ENCODE peak calls at places on chromosomes 3 and 15, in ten cellular contexts. One of them, this sample, is unnamed.

GRCh38 chr15:67199881-67200763 is 54.3 kb downstream of the AAGAB start:
- DNase-seq in H1: no peak
- DNase-seq in left ventricle myocardium inferior: no peak
- DNase-seq in AG10803: peak
- DNase-seq in IMR-90: peak
- DNase-seq in midbrain: no peak
- DNase-seq in mesenteric fat pad: no peak
- DNase-seq in T-cell: no peak
- DNase-seq in kidney glomerular epithelial cell: no peak
- DNase-seq in activated CD8-positive, alpha-beta memory T cell treated with anti-CD3 and anti-CD28 coated beads, Interleukin-2, amount 50 U/mL, for 4 hours: no peak
- DNase-seq in this sample: no peak

GRCh38 chr3:5339967-5340535 is 152.5 kb downstream of the EDEM1 start:
- DNase-seq in midbrain: no peak
- DNase-seq in AG10803: no peak
- DNase-seq in mesenteric fat pad: no peak
- DNase-seq in H1: no peak
- DNase-seq in activated CD8-positive, alpha-beta memory T cell treated with anti-CD3 and anti-CD28 coated beads, Interleukin-2, amount 50 U/mL, for 4 hours: no peak
- DNase-seq in T-cell: no peak
- DNase-seq in IMR-90: no peak
- DNase-seq in kidney glomerular epithelial cell: no peak
- DNase-seq in left ventricle myocardium inferior: no peak
- DNase-seq in this sample: no peak

GRCh38 chr15:89307791-89308190 is 26.8 kb downstream of the POLG start:
- DNase-seq in AG10803: peak
- DNase-seq in IMR-90: peak
- DNase-seq in mesenteric fat pad: no peak
- DNase-seq in left ventricle myocardium inferior: no peak
- DNase-seq in H1: no peak
- DNase-seq in midbrain: no peak
- DNase-seq in activated CD8-positive, alpha-beta memory T cell treated with anti-CD3 and anti-CD28 coated beads, Interleukin-2, amount 50 U/mL, for 4 hours: no peak
- DNase-seq in kidney glomerular epithelial cell: peak
- DNase-seq in T-cell: no peak
- DNase-seq in this sample: no peak

GRCh38 chr3:140720242-140720641 is 42.4 kb downstream of the TRIM42 start:
- DNase-seq in T-cell: no peak
- DNase-seq in kidney glomerular epithelial cell: no peak
- DNase-seq in left ventricle myocardium inferior: peak
- DNase-seq in activated CD8-positive, alpha-beta memory T cell treated with anti-CD3 and anti-CD28 coated beads, Interleukin-2, amount 50 U/mL, for 4 hours: no peak
- DNase-seq in midbrain: no peak
- DNase-seq in H1: no peak
- DNase-seq in IMR-90: no peak
- DNase-seq in mesenteric fat pad: no peak
- DNase-seq in AG10803: no peak
- DNase-seq in this sample: no peak

GRCh38 chr15:101579766-101580165 is 72.4 kb downstream of the TM2D3 start:
- DNase-seq in IMR-90: peak
- DNase-seq in activated CD8-positive, alpha-beta memory T cell treated with anti-CD3 and anti-CD28 coated beads, Interleukin-2, amount 50 U/mL, for 4 hours: no peak
- DNase-seq in T-cell: no peak
- DNase-seq in left ventricle myocardium inferior: no peak
- DNase-seq in H1: no peak
- DNase-seq in AG10803: no peak
- DNase-seq in mesenteric fat pad: no peak
- DNase-seq in kidney glomerular epithelial cell: no peak
- DNase-seq in midbrain: no peak
- DNase-seq in this sample: no peak

GRCh38 chr3:40172560-40172959 is 136.9 kb upstream of the EIF1B start:
- DNase-seq in AG10803: no peak
- DNase-seq in IMR-90: no peak
- DNase-seq in midbrain: no peak
- DNase-seq in mesenteric fat pad: peak
- DNase-seq in H1: no peak
- DNase-seq in left ventricle myocardium inferior: no peak
- DNase-seq in T-cell: no peak
- DNase-seq in kidney glomerular epithelial cell: no peak
- DNase-seq in activated CD8-positive, alpha-beta memory T cell treated with anti-CD3 and anti-CD28 coated beads, Interleukin-2, amount 50 U/mL, for 4 hours: no peak
- DNase-seq in this sample: no peak

GRCh38 chr3:12813967-12814366 is 17.5 kb downstream of the CAND2 start:
- DNase-seq in mesenteric fat pad: no peak
- DNase-seq in activated CD8-positive, alpha-beta memory T cell treated with anti-CD3 and anti-CD28 coated beads, Interleukin-2, amount 50 U/mL, for 4 hours: no peak
- DNase-seq in H1: no peak
- DNase-seq in left ventricle myocardium inferior: no peak
- DNase-seq in T-cell: no peak
- DNase-seq in midbrain: no peak
- DNase-seq in AG10803: no peak
- DNase-seq in IMR-90: no peak
- DNase-seq in kidney glomerular epithelial cell: no peak
- DNase-seq in this sample: no peak

GRCh38 chr3:183576487-183577107 is 21.1 kb upstream of the KLHL6 start:
- DNase-seq in kidney glomerular epithelial cell: no peak
- DNase-seq in activated CD8-positive, alpha-beta memory T cell treated with anti-CD3 and anti-CD28 coated beads, Interleukin-2, amount 50 U/mL, for 4 hours: no peak
- DNase-seq in AG10803: peak
- DNase-seq in IMR-90: no peak
- DNase-seq in left ventricle myocardium inferior: no peak
- DNase-seq in H1: no peak
- DNase-seq in T-cell: no peak
- DNase-seq in midbrain: peak
- DNase-seq in mesenteric fat pad: no peak
- DNase-seq in this sample: no peak

GRCh38 chr15:41827290-41827879 is 507 bp upstream of the JMJD7 start:
- DNase-seq in activated CD8-positive, alpha-beta memory T cell treated with anti-CD3 and anti-CD28 coated beads, Interleukin-2, amount 50 U/mL, for 4 hours: peak
- DNase-seq in T-cell: peak
- DNase-seq in AG10803: no peak
- DNase-seq in kidney glomerular epithelial cell: no peak
- DNase-seq in IMR-90: no peak
- DNase-seq in mesenteric fat pad: no peak
- DNase-seq in left ventricle myocardium inferior: peak
- DNase-seq in H1: peak
- DNase-seq in midbrain: no peak
- DNase-seq in this sample: no peak

GRCh38 chr3:156551746-156552145 is 3.2 kb downstream of the SSR3 start:
- DNase-seq in IMR-90: peak
- DNase-seq in H1: no peak
- DNase-seq in midbrain: no peak
- DNase-seq in left ventricle myocardium inferior: no peak
- DNase-seq in AG10803: peak
- DNase-seq in T-cell: no peak
- DNase-seq in kidney glomerular epithelial cell: no peak
- DNase-seq in activated CD8-positive, alpha-beta memory T cell treated with anti-CD3 and anti-CD28 coated beads, Interleukin-2, amount 50 U/mL, for 4 hours: no peak
- DNase-seq in mesenteric fat pad: no peak
- DNase-seq in this sample: no peak

GRCh38 chr3:12994357-12994606 is 78.9 kb downstream of the IQSEC1 start:
- DNase-seq in kidney glomerular epithelial cell: no peak
- DNase-seq in T-cell: no peak
- DNase-seq in mesenteric fat pad: no peak
- DNase-seq in H1: peak
- DNase-seq in left ventricle myocardium inferior: peak
- DNase-seq in activated CD8-positive, alpha-beta memory T cell treated with anti-CD3 and anti-CD28 coated beads, Interleukin-2, amount 50 U/mL, for 4 hours: no peak
- DNase-seq in IMR-90: no peak
- DNase-seq in midbrain: peak
- DNase-seq in AG10803: no peak
- DNase-seq in this sample: no peak

GRCh38 chr3:186759231-186759930 is 24.0 kb upstream of the EIF4A2 start:
- DNase-seq in T-cell: no peak
- DNase-seq in H1: no peak
- DNase-seq in AG10803: no peak
- DNase-seq in mesenteric fat pad: no peak
- DNase-seq in midbrain: no peak
- DNase-seq in kidney glomerular epithelial cell: no peak
- DNase-seq in activated CD8-positive, alpha-beta memory T cell treated with anti-CD3 and anti-CD28 coated beads, Interleukin-2, amount 50 U/mL, for 4 hours: no peak
- DNase-seq in left ventricle myocardium inferior: no peak
- DNase-seq in IMR-90: no peak
- DNase-seq in this sample: no peak

GRCh38 chr15:74144153-74144775 is 13.9 kb downstream of the ISLR2 start:
- DNase-seq in AG10803: no peak
- DNase-seq in midbrain: no peak
- DNase-seq in T-cell: no peak
- DNase-seq in kidney glomerular epithelial cell: no peak
- DNase-seq in left ventricle myocardium inferior: no peak
- DNase-seq in IMR-90: no peak
- DNase-seq in H1: no peak
- DNase-seq in mesenteric fat pad: no peak
- DNase-seq in activated CD8-positive, alpha-beta memory T cell treated with anti-CD3 and anti-CD28 coated beads, Interleukin-2, amount 50 U/mL, for 4 hours: no peak
- DNase-seq in this sample: no peak

GRCh38 chr15:89664951-89665350 is 9.7 kb upstream of the KIF7 start:
- DNase-seq in midbrain: no peak
- DNase-seq in left ventricle myocardium inferior: no peak
- DNase-seq in IMR-90: no peak
- DNase-seq in activated CD8-positive, alpha-beta memory T cell treated with anti-CD3 and anti-CD28 coated beads, Interleukin-2, amount 50 U/mL, for 4 hours: no peak
- DNase-seq in kidney glomerular epithelial cell: no peak
- DNase-seq in mesenteric fat pad: no peak
- DNase-seq in T-cell: no peak
- DNase-seq in AG10803: no peak
- DNase-seq in H1: no peak
- DNase-seq in this sample: no peak

GRCh38 chr3:137012097-137012501 is 54.3 kb downstream of the IL20RB start:
- DNase-seq in AG10803: peak
- DNase-seq in IMR-90: peak
- DNase-seq in T-cell: no peak
- DNase-seq in kidney glomerular epithelial cell: no peak
- DNase-seq in H1: no peak
- DNase-seq in activated CD8-positive, alpha-beta memory T cell treated with anti-CD3 and anti-CD28 coated beads, Interleukin-2, amount 50 U/mL, for 4 hours: no peak
- DNase-seq in left ventricle myocardium inferior: no peak
- DNase-seq in midbrain: no peak
- DNase-seq in mesenteric fat pad: no peak
- DNase-seq in this sample: no peak

GRCh38 chr3:79973482-79973881 is 205.7 kb upstream of the ROBO1 start:
- DNase-seq in T-cell: no peak
- DNase-seq in IMR-90: no peak
- DNase-seq in AG10803: no peak
- DNase-seq in mesenteric fat pad: no peak
- DNase-seq in activated CD8-positive, alpha-beta memory T cell treated with anti-CD3 and anti-CD28 coated beads, Interleukin-2, amount 50 U/mL, for 4 hours: no peak
- DNase-seq in kidney glomerular epithelial cell: peak
- DNase-seq in left ventricle myocardium inferior: no peak
- DNase-seq in midbrain: no peak
- DNase-seq in H1: no peak
- DNase-seq in this sample: no peak

GRCh38 chr3:107861904-107862303 is 228.9 kb downstream of the CD47 start:
- DNase-seq in mesenteric fat pad: no peak
- DNase-seq in H1: no peak
- DNase-seq in kidney glomerular epithelial cell: no peak
- DNase-seq in AG10803: no peak
- DNase-seq in activated CD8-positive, alpha-beta memory T cell treated with anti-CD3 and anti-CD28 coated beads, Interleukin-2, amount 50 U/mL, for 4 hours: no peak
- DNase-seq in IMR-90: no peak
- DNase-seq in T-cell: no peak
- DNase-seq in midbrain: no peak
- DNase-seq in left ventricle myocardium inferior: no peak
- DNase-seq in this sample: no peak

GRCh38 chr15:78103406-78104118 is 11.2 kb downstream of the SH2D7 start:
- DNase-seq in T-cell: peak
- DNase-seq in midbrain: no peak
- DNase-seq in activated CD8-positive, alpha-beta memory T cell treated with anti-CD3 and anti-CD28 coated beads, Interleukin-2, amount 50 U/mL, for 4 hours: peak
- DNase-seq in IMR-90: no peak
- DNase-seq in kidney glomerular epithelial cell: no peak
- DNase-seq in AG10803: no peak
- DNase-seq in mesenteric fat pad: no peak
- DNase-seq in left ventricle myocardium inferior: peak
- DNase-seq in H1: no peak
- DNase-seq in this sample: no peak

GRCh38 chr3:43540625-43541024 is 81.2 kb downstream of the ANO10 start:
- DNase-seq in T-cell: no peak
- DNase-seq in left ventricle myocardium inferior: no peak
- DNase-seq in H1: no peak
- DNase-seq in AG10803: peak
- DNase-seq in mesenteric fat pad: no peak
- DNase-seq in midbrain: no peak
- DNase-seq in kidney glomerular epithelial cell: no peak
- DNase-seq in activated CD8-positive, alpha-beta memory T cell treated with anti-CD3 and anti-CD28 coated beads, Interleukin-2, amount 50 U/mL, for 4 hours: no peak
- DNase-seq in IMR-90: peak
- DNase-seq in this sample: no peak

GRCh38 chr3:127848131-127849129 is 26.1 kb upstream of the MGLL start:
- DNase-seq in H1: peak
- DNase-seq in activated CD8-positive, alpha-beta memory T cell treated with anti-CD3 and anti-CD28 coated beads, Interleukin-2, amount 50 U/mL, for 4 hours: no peak
- DNase-seq in left ventricle myocardium inferior: no peak
- DNase-seq in T-cell: no peak
- DNase-seq in midbrain: peak
- DNase-seq in IMR-90: peak
- DNase-seq in kidney glomerular epithelial cell: no peak
- DNase-seq in AG10803: peak
- DNase-seq in mesenteric fat pad: peak
- DNase-seq in this sample: no peak

GRCh38 chr15:84823580-84823878 is 6.4 kb downstream of the ALPK3 start:
- DNase-seq in midbrain: no peak
- DNase-seq in left ventricle myocardium inferior: no peak
- DNase-seq in T-cell: no peak
- DNase-seq in H1: no peak
- DNase-seq in IMR-90: no peak
- DNase-seq in mesenteric fat pad: peak
- DNase-seq in activated CD8-positive, alpha-beta memory T cell treated with anti-CD3 and anti-CD28 coated beads, Interleukin-2, amount 50 U/mL, for 4 hours: no peak
- DNase-seq in AG10803: no peak
- DNase-seq in kidney glomerular epithelial cell: no peak
- DNase-seq in this sample: no peak

GRCh38 chr15:31824009-31824408 is 206.3 kb upstream of the CHRNA7 start:
- DNase-seq in kidney glomerular epithelial cell: no peak
- DNase-seq in left ventricle myocardium inferior: no peak
- DNase-seq in midbrain: peak
- DNase-seq in H1: no peak
- DNase-seq in T-cell: no peak
- DNase-seq in activated CD8-positive, alpha-beta memory T cell treated with anti-CD3 and anti-CD28 coated beads, Interleukin-2, amount 50 U/mL, for 4 hours: no peak
- DNase-seq in IMR-90: no peak
- DNase-seq in mesenteric fat pad: no peak
- DNase-seq in AG10803: no peak
- DNase-seq in this sample: no peak

GRCh38 chr3:39982665-39983357 is 173.4 kb downstream of the MYRIP start:
- DNase-seq in midbrain: no peak
- DNase-seq in T-cell: no peak
- DNase-seq in kidney glomerular epithelial cell: no peak
- DNase-seq in IMR-90: no peak
- DNase-seq in AG10803: no peak
- DNase-seq in activated CD8-positive, alpha-beta memory T cell treated with anti-CD3 and anti-CD28 coated beads, Interleukin-2, amount 50 U/mL, for 4 hours: no peak
- DNase-seq in mesenteric fat pad: no peak
- DNase-seq in H1: no peak
- DNase-seq in left ventricle myocardium inferior: no peak
- DNase-seq in this sample: no peak

GRCh38 chr15:33026614-33027013 is 167.9 kb downstream of the FMN1 start:
- DNase-seq in H1: no peak
- DNase-seq in activated CD8-positive, alpha-beta memory T cell treated with anti-CD3 and anti-CD28 coated beads, Interleukin-2, amount 50 U/mL, for 4 hours: no peak
- DNase-seq in IMR-90: no peak
- DNase-seq in AG10803: no peak
- DNase-seq in midbrain: no peak
- DNase-seq in left ventricle myocardium inferior: peak
- DNase-seq in kidney glomerular epithelial cell: no peak
- DNase-seq in T-cell: no peak
- DNase-seq in mesenteric fat pad: no peak
- DNase-seq in this sample: no peak

GRCh38 chr3:114214542-114215341 is 22.6 kb downstream of the ZNF80 start:
- DNase-seq in left ventricle myocardium inferior: no peak
- DNase-seq in mesenteric fat pad: no peak
- DNase-seq in H1: no peak
- DNase-seq in IMR-90: no peak
- DNase-seq in kidney glomerular epithelial cell: no peak
- DNase-seq in activated CD8-positive, alpha-beta memory T cell treated with anti-CD3 and anti-CD28 coated beads, Interleukin-2, amount 50 U/mL, for 4 hours: no peak
- DNase-seq in T-cell: peak
- DNase-seq in midbrain: no peak
- DNase-seq in AG10803: no peak
- DNase-seq in this sample: no peak

GRCh38 chr3:53902067-53902466 is 10.4 kb upstream of the SELENOK start:
- DNase-seq in kidney glomerular epithelial cell: no peak
- DNase-seq in IMR-90: no peak
- DNase-seq in mesenteric fat pad: no peak
- DNase-seq in activated CD8-positive, alpha-beta memory T cell treated with anti-CD3 and anti-CD28 coated beads, Interleukin-2, amount 50 U/mL, for 4 hours: no peak
- DNase-seq in midbrain: no peak
- DNase-seq in H1: no peak
- DNase-seq in left ventricle myocardium inferior: no peak
- DNase-seq in AG10803: no peak
- DNase-seq in T-cell: no peak
- DNase-seq in this sample: no peak

This sample was measured in CD14-positive monocyte.